ENCODE peak calls at places on chromosomes 11 and 22, in nine cellular contexts. H is ACHN; P is KG1; Y is foreskin melanocyte; K is stomach; N is CD4-positive, alpha-beta memory T cell; O is A549; A is amniotic epithelial cell; C is H9. M is an unnamed sample.

GRCh38 chr11:100682247-100682969 is 4.7 kb upstream of the ARHGAP42 start:
- DNase-seq in H (peak; percentile 42), P (no peak), Y (peak; percentile 44), K (no peak), N (no peak), O (no peak), A (no peak), C (no peak), M (no peak)

GRCh38 chr11:125494987-125495725 is 909 bp downstream of the FEZ1 start:
- DNase-seq in H (no peak), P (no peak), Y (peak; percentile 48), K (no peak), N (no peak), O (peak; percentile 8), A (peak; percentile 6), C (peak; percentile 41), M (no peak)

GRCh38 chr11:122751298-122752070 is 86.8 kb upstream of the CRTAM start:
- DNase-seq in H (no peak), P (no peak), Y (no peak), K (no peak), N (no peak), O (no peak), A (peak; percentile 48), C (no peak), M (no peak)

GRCh38 chr11:80214413-80214812 is 773.6 kb upstream of the TENM4 start:
- DNase-seq in H (no peak), P (no peak), Y (no peak), K (no peak), N (no peak), O (no peak), A (no peak), C (no peak), M (no peak)

GRCh38 chr11:77090046-77090372 is 12.6 kb upstream of the OMP start:
- DNase-seq in H (no peak), P (no peak), Y (no peak), K (no peak), N (no peak), O (no peak), A (no peak), C (no peak), M (no peak)

GRCh38 chr11:844693-845644 is 2.3 kb downstream of the TSPAN4 start:
- DNase-seq in H (peak; percentile 83), P (no peak), Y (peak; percentile 92), K (peak; percentile 77), N (no peak), O (peak; percentile 83), A (peak; percentile 91), C (peak; percentile 94), M (peak; percentile 47)

GRCh38 chr22:50060441-50061140 is 2.5 kb upstream of the TTLL8 start:
- DNase-seq in H (no peak), P (no peak), Y (no peak), K (no peak), N (no peak), O (no peak), A (no peak), C (peak; percentile 39), M (no peak)

GRCh38 chr11:76615950-76616349 is 54.6 kb downstream of the LRRC32 start:
- DNase-seq in H (no peak), P (no peak), Y (no peak), K (peak; percentile 83), N (no peak), O (no peak), A (peak; percentile 54), C (peak; percentile 17), M (peak; percentile 59)

GRCh38 chr22:40499187-40499753 is 128.9 kb downstream of the SGSM3 start:
- DNase-seq in H (peak; percentile 90), P (no peak), Y (peak; percentile 68), K (peak; percentile 37), N (no peak), O (peak; percentile 60), A (peak; percentile 100), C (no peak), M (no peak)

GRCh38 chr11:128669491-128669890 is 24.4 kb upstream of the FLI1 start:
- DNase-seq in H (no peak), P (no peak), Y (no peak), K (no peak), N (no peak), O (no peak), A (peak; percentile 31), C (no peak), M (no peak)

GRCh38 chr22:43134553-43134952 is 8.6 kb downstream of the MCAT start:
- DNase-seq in H (no peak), P (no peak), Y (no peak), K (no peak), N (no peak), O (no peak), A (no peak), C (no peak), M (no peak)

GRCh38 chr22:50569041-50569459 is 6.3 kb upstream of the SYCE3 start:
- DNase-seq in H (no peak), P (no peak), Y (no peak), K (peak; percentile 82), N (no peak), O (no peak), A (no peak), C (no peak), M (peak; percentile 58)

GRCh38 chr11:5837695-5838094 is 4.0 kb downstream of the OR52E6 start:
- DNase-seq in H (no peak), P (no peak), Y (no peak), K (no peak), N (no peak), O (no peak), A (no peak), C (no peak), M (no peak)

GRCh38 chr22:44399906-44400762 is 87.4 kb upstream of the SHISAL1 start:
- DNase-seq in H (no peak), P (no peak), Y (no peak), K (peak; percentile 17), N (no peak), O (no peak), A (no peak), C (peak; percentile 13), M (peak; percentile 23)